ENCODE peak calls at places on chromosomes 16 and 17, in four cellular contexts. W is heart left ventricle, A is right cardiac atrium, C is mammary epithelial cell. D is an unnamed sample.

GRCh38 chr16:57041182-57042156 is 50.9 kb upstream of the CPNE2 start:
- DNase-seq in C (no peak), A (no peak), W (no peak), D (peak; percentile 83)

GRCh38 chr16:67241008-67241900 is 6.0 kb downstream of the FHOD1 start:
- DNase-seq in A (peak; percentile 79), C (peak; percentile 78), W (peak; percentile 74), D (no peak)

GRCh38 chr17:60252459-60252858 is 102.7 kb downstream of the CA4 start:
- DNase-seq in C (no peak), W (no peak), A (no peak), D (no peak)

GRCh38 chr17:69608808-69609494 is 194.5 kb downstream of the MAP2K6 start:
- DNase-seq in A (no peak), C (peak; percentile 83), W (peak; percentile 30), D (no peak)

GRCh38 chr17:67212716-67213417 is 32.1 kb downstream of the HELZ start:
- DNase-seq in A (no peak), W (no peak), C (peak; percentile 28), D (no peak)

GRCh38 chr17:72926171-72926570 is 166.3 kb downstream of the SLC39A11 start:
- DNase-seq in C (no peak), W (no peak), A (no peak), D (no peak)

GRCh38 chr17:73952498-73953205 is 250.8 kb upstream of the RPL38 start:
- DNase-seq in C (no peak), W (peak; percentile 18), A (peak; percentile 68), D (peak; percentile 12)

GRCh38 chr16:15757630-15758251 is 99.1 kb downstream of the MYH11 start:
- DNase-seq in A (no peak), W (no peak), C (no peak), D (no peak)

GRCh38 chr17:43927101-43927935 is 15.0 kb downstream of the PPY start:
- DNase-seq in A (peak; percentile 30), C (no peak), W (no peak), D (no peak)

GRCh38 chr16:53754938-53755910 is 51.3 kb downstream of the FTO start:
- DNase-seq in C (peak; percentile 92), W (no peak), A (peak; percentile 35), D (no peak)

GRCh38 chr16:62478903-62479458 is 442.7 kb upstream of the CDH8 start:
- DNase-seq in W (no peak), A (no peak), C (no peak), D (no peak)

GRCh38 chr17:1256699-1257098 is 13.5 kb upstream of the BHLHA9 start:
- DNase-seq in A (no peak), C (no peak), W (no peak), D (no peak)

GRCh38 chr16:53219795-53220194 is 165.0 kb downstream of the CHD9 start:
- DNase-seq in A (no peak), W (no peak), C (no peak), D (no peak)

GRCh38 chr17:74343526-74344284 is 17.7 kb downstream of the KIF19 start:
- DNase-seq in C (no peak), A (no peak), W (no peak), D (peak; percentile 29)

GRCh38 chr16:75251280-75252048 is at the start of gene BCAR1:
- DNase-seq in A (peak; percentile 92), W (peak; percentile 92), C (peak; percentile 81), D (no peak)

GRCh38 chr16:35411156-35411555 is 1951.7 kb downstream of the TP53TG3F start:
- DNase-seq in C (no peak), W (no peak), A (no peak), D (no peak)

GRCh38 chr17:19720631-19721426 is 4.4 kb upstream of the SLC47A2 start:
- DNase-seq in A (no peak), C (no peak), W (no peak), D (no peak)

GRCh38 chr16:68310441-68311315 is at the start of the genes PRMT7 and SLC7A6OS:
- DNase-seq in A (peak; percentile 92), C (peak; percentile 88), W (peak; percentile 91), D (peak; percentile 91)

GRCh38 chr17:50928662-50929061 is 62.5 kb upstream of the TOB1 start:
- DNase-seq in W (no peak), C (no peak), A (no peak), D (no peak)

GRCh38 chr16:88968589-88969280 is 8.3 kb downstream of the CBFA2T3 start:
- DNase-seq in W (no peak), A (no peak), C (no peak), D (no peak)

GRCh38 chr16:86307518-86307903 is 202.8 kb upstream of the FOXF1 start:
- DNase-seq in C (peak; percentile 95), W (no peak), A (no peak), D (no peak)

GRCh38 chr17:75542184-75542583 is 16.7 kb downstream of the LLGL2 start:
- DNase-seq in W (no peak), A (no peak), C (no peak), D (no peak)

GRCh38 chr17:17416007-17416399 is 60.8 kb upstream of the MED9 start:
- DNase-seq in C (peak; percentile 72), W (no peak), A (no peak), D (no peak)

GRCh38 chr16:81855552-81856153 is 76.6 kb downstream of the PLCG2 start:
- DNase-seq in W (no peak), A (no peak), C (no peak), D (no peak)

GRCh38 chr17:37019745-37020129 is 71.0 kb downstream of the AATF start:
- DNase-seq in W (no peak), A (no peak), C (no peak), D (no peak)
- H3K27me3 ChIP-seq in W (no peaks in the 10 kb centered on the region), A (no peaks in the 10 kb centered on the region), C (no peaks in the 10 kb centered on the region), D (no peaks in the 10 kb centered on the region)

GRCh38 chr17:57396515-57396921 is 140.2 kb downstream of the MSI2 start:
- DNase-seq in C (no peak), A (no peak), W (no peak), D (no peak)
- H3K4me1 ChIP-seq in C (no peaks in the 10 kb centered on the region), A (peaks cover 3% of the 10 kb centered on the region), W (no peaks in the 10 kb centered on the region), D (no peaks in the 10 kb centered on the region)

GRCh38 chr16:83517398-83517797 is 290.4 kb upstream of the HSBP1 start:
- DNase-seq in W (no peak), A (no peak), C (peak; percentile 48), D (no peak)

GRCh38 chr16:83510906-83511305 is 296.9 kb upstream of the HSBP1 start:
- DNase-seq in A (no peak), C (no peak), W (no peak), D (no peak)

GRCh38 chr16:83515395-83515794 is 292.4 kb upstream of the HSBP1 start:
- DNase-seq in A (no peak), W (no peak), C (no peak), D (no peak)

GRCh38 chr16:83508295-83508694 is 299.5 kb upstream of the HSBP1 start:
- DNase-seq in C (no peak), A (no peak), W (no peak), D (no peak)

GRCh38 chr16:83513006-83513755 is 294.6 kb upstream of the HSBP1 start:
- DNase-seq in C (peak; percentile 85), W (no peak), A (no peak), D (no peak)
- H3K27ac ChIP-seq in C (peak overlapping the region; percentile 39), W (no peak overlapping the region), A (no peak overlapping the region), D (no peak overlapping the region)

DNA sequence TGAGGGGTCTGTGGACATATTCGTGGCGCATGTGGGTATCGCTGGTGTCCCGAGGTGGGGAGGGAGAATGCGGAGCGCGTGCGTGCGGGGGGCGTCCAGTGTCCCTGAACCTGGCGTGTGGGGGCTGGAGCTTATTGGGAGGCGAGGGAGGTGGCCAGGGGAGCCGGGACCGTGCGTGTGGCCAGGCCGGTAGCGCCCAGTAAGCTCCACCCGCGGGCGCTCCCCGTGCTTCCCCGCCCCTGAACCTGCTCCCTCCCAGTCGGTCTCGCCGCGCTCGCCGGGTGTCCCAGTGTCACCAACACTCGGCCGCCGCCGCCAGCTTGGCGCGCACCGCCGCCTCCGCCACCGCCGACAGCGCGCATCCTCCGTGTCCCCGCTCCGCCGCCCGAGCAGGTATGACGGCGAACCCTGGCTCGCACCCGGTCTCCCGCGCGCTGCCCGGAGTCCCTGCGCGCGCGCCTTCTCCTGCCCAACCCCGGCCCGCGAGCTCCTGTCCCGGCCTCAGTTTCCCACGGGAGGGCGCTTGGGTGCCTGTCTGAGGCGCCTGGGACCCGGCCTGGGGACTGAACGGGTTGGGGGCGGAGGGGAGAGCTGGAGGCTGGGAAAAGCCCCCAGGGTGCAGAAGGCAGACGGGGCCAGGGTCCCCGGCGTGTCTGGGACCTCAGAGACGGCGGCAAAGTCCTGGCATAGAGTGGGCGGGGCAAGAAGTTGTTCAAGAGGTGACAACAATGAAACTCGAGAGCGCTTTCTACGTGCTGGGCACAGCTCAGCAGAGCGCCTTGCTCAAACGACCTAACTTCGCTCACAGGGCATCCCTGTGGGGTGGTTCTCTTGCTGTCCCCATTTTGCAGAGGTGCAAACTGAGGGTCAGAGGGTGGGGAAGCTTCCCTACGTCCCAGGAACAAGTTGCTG is at the start of gene SCNN1B:
- DNase-seq in A (no peak), C (no peak), W (no peak), D (no peak)
- H3K27me3 ChIP-seq in A (peaks cover 3% of the 10 kb centered on the region), C (peaks cover 10% of the 10 kb centered on the region), W (peaks cover 14% of the 10 kb centered on the region), D (no peaks in the 10 kb centered on the region)

GRCh38 chr17:28714281-28714680 is 2.6 kb upstream of the PROCA1 start:
- DNase-seq in C (no peak), A (peak; percentile 21), W (no peak), D (no peak)
- H3K4me1 ChIP-seq in C (peaks cover 35% of the 10 kb centered on the region), A (peaks cover 8% of the 10 kb centered on the region), W (peaks cover 25% of the 10 kb centered on the region), D (peaks cover 24% of the 10 kb centered on the region)